ENCODE peak calls at places on chromosome 21, in six cellular contexts. Q is HCT116, W is tibial artery, X is GM13977, T is heart left ventricle, N is fibroblast of mammary gland. J is an unnamed sample.

GRCh38 chr21:14850394-14850793 is 214.4 kb downstream of the NRIP1 start:
- DNase-seq in Q (no peak), W (no peak), X (no peak), T (no peak), N (peak), J (no peak)

GRCh38 chr21:21003701-21004100 is 5.5 kb downstream of the NCAM2 start:
- DNase-seq in Q (peak), W (no peak), X (no peak), T (no peak), N (peak), J (no peak)

GRCh38 chr21:20443558-20444155 is 554.6 kb upstream of the NCAM2 start:
- DNase-seq in Q (no peak), W (no peak), X (no peak), T (no peak), N (no peak), J (no peak)

GRCh38 chr21:31326478-31327247 is 17.4 kb downstream of the TIAM1 start:
- DNase-seq in Q (no peak), W (no peak), X (peak), T (no peak), N (peak), J (no peak)

GRCh38 chr21:15062566-15062965 is 2.2 kb downstream of the NRIP1 start:
- DNase-seq in Q (no peak), W (no peak), X (peak), T (no peak), N (peak), J (no peak)

GRCh38 chr21:16794944-16795343 is 717.9 kb upstream of the CXADR start:
- DNase-seq in Q (no peak), W (no peak), X (no peak), T (peak), N (peak), J (no peak)

GRCh38 chr21:34996304-34997081 is 52.6 kb downstream of the RUNX1 start:
- DNase-seq in Q (no peak), W (peak), X (no peak), T (peak), N (peak), J (no peak)

GRCh38 chr21:43733529-43734071 is 14.7 kb downstream of the PDXK start:
- DNase-seq in Q (no peak), W (no peak), X (no peak), T (peak), N (peak), J (no peak)

GRCh38 chr21:16633851-16634521 is 878.9 kb upstream of the CXADR start:
- DNase-seq in Q (no peak), W (no peak), X (no peak), T (no peak), N (no peak), J (no peak)

GRCh38 chr21:26153758-26154157 is 16.8 kb downstream of the APP start:
- DNase-seq in Q (no peak), W (no peak), X (no peak), T (no peak), N (no peak), J (no peak)

GRCh38 chr21:26394341-26394740 is 178.7 kb downstream of the CYYR1 start:
- DNase-seq in Q (no peak), W (no peak), X (no peak), T (no peak), N (no peak), J (no peak)

GRCh38 chr21:43976661-43977060 is 35.4 kb upstream of the TRAPPC10 start:
- DNase-seq in Q (no peak), W (no peak), X (no peak), T (no peak), N (no peak), J (no peak)

GRCh38 chr21:27035791-27036190 is 68.9 kb upstream of the ADAMTS5 start:
- DNase-seq in Q (no peak), W (no peak), X (no peak), T (no peak), N (no peak), J (no peak)

GRCh38 chr21:43333301-43334062 is 93.4 kb downstream of the SIK1 start:
- DNase-seq in Q (no peak), W (no peak), X (no peak), T (peak), N (peak), J (no peak)

GRCh38 chr21:34639250-34639649 is 24.3 kb upstream of the RCAN1 start:
- DNase-seq in Q (no peak), W (no peak), X (no peak), T (no peak), N (no peak), J (no peak)

GRCh38 chr21:14712121-14712520 is 166.0 kb upstream of the SAMSN1 start:
- DNase-seq in Q (no peak), W (no peak), X (no peak), T (no peak), N (no peak), J (no peak)

DNA sequence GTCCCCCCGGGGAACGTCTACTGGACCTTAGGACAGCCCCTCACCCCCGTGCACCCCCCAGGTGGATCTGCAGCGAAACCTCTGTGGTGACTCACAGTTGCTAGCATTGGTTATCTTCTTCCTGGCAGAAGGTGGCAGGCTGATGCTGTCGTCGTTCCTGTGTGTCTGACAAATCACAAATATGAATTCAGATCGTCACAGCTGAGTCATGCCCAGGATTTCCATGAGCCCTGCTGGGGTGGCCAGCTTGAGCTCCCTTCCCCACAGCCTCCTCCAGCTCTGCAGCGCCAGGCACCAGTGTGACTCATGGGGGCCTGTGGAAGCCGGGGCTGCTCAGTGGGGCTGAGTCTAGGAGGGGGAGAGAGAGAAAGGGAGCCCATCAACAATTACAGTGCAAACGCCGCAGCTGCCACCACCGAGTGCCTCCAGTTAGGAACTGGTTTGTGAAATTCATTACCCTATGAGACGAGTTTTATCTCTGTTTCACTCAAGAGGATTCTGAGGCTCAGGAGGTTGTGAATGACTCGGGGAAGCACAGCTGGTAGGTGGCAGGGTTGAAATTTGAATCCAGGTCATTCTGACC is 197.9 kb downstream of the DYRK1A start:
- DNase-seq in Q (peak), W (peak), X (peak), T (peak), N (peak), J (no peak)
- TF ChIP-seq CTCF in Q (no peak), W (no peak), X (peak), T (peak), N (no peak), J (no peak)

DNA sequence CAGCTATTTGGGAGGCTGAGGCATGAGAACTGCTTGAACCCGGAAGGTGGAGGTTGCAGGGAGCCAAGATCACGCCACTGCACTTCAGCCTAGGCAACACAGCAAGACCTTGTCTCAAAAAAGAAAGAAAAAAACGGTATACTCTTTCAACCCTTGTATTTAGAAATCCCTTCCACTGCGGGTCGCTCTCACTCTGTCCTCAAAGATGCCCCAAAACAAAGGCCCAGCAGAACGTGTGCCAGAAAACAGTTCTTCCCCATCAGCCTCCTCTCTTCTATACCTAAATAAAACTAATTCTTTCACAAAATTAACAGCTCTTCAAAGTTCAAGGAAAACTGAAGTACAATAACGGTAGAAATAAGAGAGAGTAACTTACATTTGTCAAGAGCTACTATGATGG is 13.2 kb downstream of the SETD4 start:
- DNase-seq in Q (no peak), W (no peak), X (no peak), T (no peak), N (no peak), J (no peak)
- TF ChIP-seq CTCF in Q (no peak), W (no peak), X (no peak), T (no peak), N (no peak), J (no peak)

DNA sequence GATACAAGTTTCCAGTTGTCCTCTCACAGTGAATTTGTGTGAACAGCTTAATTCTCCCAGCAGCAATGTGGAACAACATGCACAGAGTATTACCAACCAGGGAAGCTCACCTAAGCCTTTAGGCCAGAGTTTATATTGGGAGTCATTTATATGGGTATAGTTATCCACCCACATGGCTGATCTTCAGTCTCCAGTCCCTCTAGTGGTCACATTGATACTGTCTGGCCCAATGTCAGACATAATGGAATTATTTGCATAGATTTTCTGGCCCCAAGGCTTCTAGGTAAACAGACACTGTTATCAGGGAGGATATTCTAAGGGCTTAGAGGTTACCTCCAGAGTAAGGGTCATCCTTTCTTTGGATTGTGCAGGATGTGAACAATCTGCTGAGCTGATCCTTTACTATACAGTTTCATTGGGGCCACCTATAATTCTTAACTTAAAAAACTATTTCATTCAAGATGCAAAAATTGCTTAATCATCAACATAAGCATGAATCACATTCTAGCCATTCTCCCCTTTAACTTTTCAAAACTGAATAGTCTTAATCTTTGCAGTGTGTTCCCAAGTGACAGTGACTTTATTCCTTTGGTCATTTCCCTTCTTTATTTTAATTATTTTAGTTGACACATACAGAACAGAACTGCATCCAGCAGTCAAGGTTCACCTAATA is 210.9 kb downstream of the LTN1 start:
- DNase-seq in Q (peak), W (no peak), X (no peak), T (no peak), N (peak), J (no peak)
- TF ChIP-seq CTCF in Q (no peak), W (no peak), X (peak), T (peak), N (peak), J (no peak)

GRCh38 chr21:41350436-41351155 is 11.2 kb upstream of the MX2 start:
- DNase-seq in Q (no peak), W (no peak), X (no peak), T (no peak), N (no peak), J (no peak)
- TF ChIP-seq CTCF in Q (no peak), W (no peak), X (no peak), T (no peak), N (no peak), J (no peak)

DNA sequence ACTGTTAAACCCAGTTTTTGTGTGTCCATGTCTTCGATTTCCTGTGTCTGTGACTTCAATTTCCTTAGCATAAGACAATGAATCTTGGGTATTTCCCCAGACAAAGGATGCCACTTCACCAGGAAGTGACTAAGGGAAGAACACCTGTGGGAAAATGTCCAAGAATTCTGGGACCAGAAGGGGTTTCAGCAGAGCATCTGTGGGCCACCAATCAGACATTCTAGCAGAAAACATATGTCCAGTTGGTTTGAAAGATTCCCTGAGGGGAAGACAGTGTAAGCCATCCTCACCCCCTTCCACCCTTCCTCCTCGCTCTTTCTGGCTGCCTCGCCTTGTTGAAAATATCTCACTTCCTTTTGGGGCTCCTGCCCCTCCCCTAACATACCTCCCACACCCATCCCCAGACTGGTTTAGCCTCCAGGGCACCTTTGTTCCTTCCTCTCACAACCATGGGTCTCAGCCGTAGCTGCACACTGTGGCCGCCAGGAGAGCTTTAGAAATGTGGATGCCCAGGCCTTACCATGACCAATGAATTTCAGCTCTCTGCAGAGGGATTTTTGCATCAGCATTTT is 25.5 kb upstream of the IFNAR1 start:
- DNase-seq in Q (no peak), W (no peak), X (peak), T (no peak), N (no peak), J (no peak)
- TF ChIP-seq CTCF in Q (no peak), W (no peak), X (peak), T (no peak), N (no peak), J (no peak)

GRCh38 chr21:42308914-42309752 is 6.1 kb downstream of the TFF3 start:
- DNase-seq in Q (no peak), W (no peak), X (no peak), T (no peak), N (no peak), J (no peak)
- TF ChIP-seq CTCF in Q (no peak), W (no peak), X (no peak), T (no peak), N (no peak), J (no peak)

DNA sequence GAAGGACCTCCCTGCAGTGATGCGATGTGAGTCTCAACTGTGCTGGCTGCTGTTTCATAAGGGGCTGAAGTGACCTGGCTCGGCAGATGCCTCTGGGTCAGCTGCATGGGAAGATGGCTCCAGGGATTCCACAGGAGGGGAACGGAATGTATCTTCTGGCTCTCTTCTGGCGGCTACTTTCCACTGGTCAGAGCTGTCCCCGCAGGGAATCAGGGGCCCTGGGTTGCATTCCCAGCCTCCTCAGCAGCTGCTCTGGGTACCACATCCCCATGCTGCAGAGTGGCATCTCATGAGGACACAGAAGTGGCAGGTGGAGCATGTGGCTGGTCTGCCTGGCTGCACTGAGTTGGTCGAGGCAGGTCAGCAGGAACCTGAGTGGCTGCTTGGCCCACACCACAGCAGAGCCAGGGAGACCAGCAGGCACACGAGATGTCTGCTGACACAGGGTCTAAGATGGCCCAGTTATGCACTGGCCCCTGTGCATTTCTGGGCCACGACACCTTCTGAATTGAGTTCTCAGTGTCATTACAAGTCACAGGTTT is 42.8 kb downstream of the POFUT2 start:
- DNase-seq in Q (no peak), W (no peak), X (no peak), T (no peak), N (no peak), J (no peak)
- TF ChIP-seq CTCF in Q (no peak), W (no peak), X (no peak), T (no peak), N (no peak), J (no peak)

GRCh38 chr21:39720126-39720778 is 24.7 kb upstream of the IGSF5 start:
- DNase-seq in Q (no peak), W (no peak), X (no peak), T (no peak), N (peak), J (no peak)
- TF ChIP-seq CTCF in Q (no peak), W (no peak), X (no peak), T (no peak), N (no peak), J (no peak)